ENCODE peak calls at places on chromosome 15, in eight cellular contexts. C, Q, O, Z, L, P, B and W are unnamed samples.

GRCh38 chr15:90211440-90212168 is 10.5 kb downstream of the SEMA4B start:
- DNase-seq in C (peak), Q (no peak), O (peak), Z (peak), L (no peak), P (no peak), B (no peak), W (no peak)

GRCh38 chr15:99401971-99402732 is 150.9 kb downstream of the LRRC28 start:
- DNase-seq in C (peak), Q (no peak), O (no peak), Z (peak), L (no peak), P (no peak), B (no peak), W (no peak)

GRCh38 chr15:92900712-92901052 is 558 bp downstream of the CHD2 start:
- DNase-seq in C (no peak), Q (no peak), O (no peak), Z (no peak), L (no peak), P (no peak), B (no peak), W (no peak)

GRCh38 chr15:29969587-29970401 is 113.0 kb upstream of the GOLGA8J start:
- DNase-seq in C (no peak), Q (no peak), O (no peak), Z (no peak), L (no peak), P (peak), B (no peak), W (no peak)

GRCh38 chr15:68542771-68543544 is 35.8 kb upstream of the CORO2B start:
- DNase-seq in C (no peak), Q (no peak), O (peak), Z (peak), L (peak), P (peak), B (no peak), W (peak)

GRCh38 chr15:33398555-33398954 is 87.8 kb downstream of the RYR3 start:
- DNase-seq in C (no peak), Q (no peak), O (no peak), Z (no peak), L (no peak), P (no peak), B (no peak), W (no peak)

GRCh38 chr15:84910928-84911623 is 26.6 kb downstream of the SLC28A1 start:
- DNase-seq in C (peak), Q (no peak), O (no peak), Z (no peak), L (no peak), P (no peak), B (no peak), W (no peak)

GRCh38 chr15:79640206-79640605 is 208.1 kb downstream of the MINAR1 start:
- DNase-seq in C (no peak), Q (no peak), O (peak), Z (peak), L (peak), P (no peak), B (no peak), W (peak)